ENCODE peak calls at places on chromosome 11, in four cellular contexts. P, O, M and F are unnamed samples.

GRCh38 chr11:69535928-69536327 is 54.5 kb downstream of the LINC01488 start:
- DNase-seq in P (no peak), O (no peak), M (no peak), F (no peak)

GRCh38 chr11:65501005-65501529 is 2.2 kb downstream of the MALAT1 start:
- DNase-seq in P (no peak), O (no peak), M (no peak), F (no peak)

GRCh38 chr11:117882539-117882938 is 6.1 kb upstream of the FXYD6 start:
- DNase-seq in P (no peak), O (no peak), M (no peak), F (no peak)

GRCh38 chr11:334264-335033 is 13.8 kb upstream of the IFITM3 start:
- DNase-seq in P (no peak), O (no peak), M (peak; percentile 54), F (no peak)

GRCh38 chr11:128695539-128696221 is 1.8 kb downstream of the FLI1 start:
- DNase-seq in P (no peak), O (no peak), M (no peak), F (no peak)

GRCh38 chr11:34053161-34053686 is 1.7 kb downstream of the CAPRIN1 start:
- DNase-seq in P (no peak), O (peak; percentile 67), M (peak; percentile 49), F (peak; percentile 74)

GRCh38 chr11:26553182-26553581 is 18.9 kb downstream of the MUC15 start:
- DNase-seq in P (no peak), O (no peak), M (no peak), F (no peak)

GRCh38 chr11:33893711-33894401 is 2.0 kb upstream of the LMO2 start:
- DNase-seq in P (peak; percentile 92), O (no peak), M (no peak), F (no peak)

GRCh38 chr11:74677131-74677530 is 54.1 kb downstream of the CHRDL2 start:
- DNase-seq in P (no peak), O (no peak), M (no peak), F (no peak)

GRCh38 chr11:1086171-1087102 is 11.8 kb downstream of the MUC2 start:
- DNase-seq in P (no peak), O (no peak), M (no peak), F (no peak)

GRCh38 chr11:3984896-3985295 is 109.7 kb upstream of the RRM1 start:
- DNase-seq in P (no peak), O (no peak), M (peak; percentile 29), F (peak; percentile 27)

GRCh38 chr11:71194702-71195101 is 57.7 kb downstream of the SHANK2 start:
- DNase-seq in P (no peak), O (no peak), M (no peak), F (no peak)

GRCh38 chr11:123510579-123510905 is 80.5 kb downstream of the GRAMD1B start:
- DNase-seq in P (no peak), O (no peak), M (no peak), F (no peak)
- TF ChIP-seq FOXM1 in P (no peak), O (no peak), M (no peak), F (no peak)

DNA sequence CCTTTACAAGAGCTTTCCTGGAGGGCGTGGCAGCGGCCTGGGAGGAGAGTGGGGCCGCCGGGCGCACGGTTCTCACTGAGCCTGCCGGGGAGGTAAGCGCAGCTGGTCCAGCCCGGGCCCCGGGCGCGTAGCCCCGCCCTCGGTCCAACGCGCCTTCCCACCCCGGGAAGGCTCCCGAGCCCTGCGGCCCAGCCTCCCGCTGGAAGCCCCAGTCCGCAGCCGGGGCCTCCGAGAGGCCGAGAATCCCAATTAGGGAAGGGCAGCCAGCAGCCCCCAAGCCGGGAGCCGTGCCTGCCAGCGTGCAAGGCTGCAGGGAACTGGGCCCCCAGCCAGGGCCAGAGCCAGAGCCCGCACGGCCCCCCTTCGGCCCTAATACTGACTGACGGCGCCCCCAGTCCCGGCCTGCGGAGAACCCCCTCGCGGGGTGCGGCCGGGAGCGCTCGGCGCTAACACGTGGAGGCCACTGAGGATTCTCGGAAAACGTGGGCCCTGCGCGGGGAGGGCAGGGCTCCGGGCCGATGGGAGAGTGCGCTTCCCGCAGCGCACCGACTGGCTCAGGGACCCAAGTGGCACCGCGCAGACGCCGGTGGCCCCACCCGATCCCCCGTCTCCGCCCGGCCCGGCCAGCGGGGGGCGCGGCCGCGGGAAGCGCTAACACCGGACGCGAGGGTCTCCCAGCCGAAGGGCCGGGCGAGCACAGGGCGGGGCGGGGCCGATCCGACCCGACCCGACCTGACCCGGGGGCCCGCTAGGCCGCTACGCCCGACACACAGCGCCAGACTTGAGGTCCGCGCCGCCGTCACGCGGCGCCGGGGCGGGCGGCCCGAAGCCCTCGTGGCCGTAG is 5.7 kb downstream of the ZFTA start:
- DNase-seq in P (no peak), O (no peak), M (no peak), F (peak; percentile 47)
- TF ChIP-seq USF2 in P (no peak), O (no peak), M (no peak), F (no peak)

DNA sequence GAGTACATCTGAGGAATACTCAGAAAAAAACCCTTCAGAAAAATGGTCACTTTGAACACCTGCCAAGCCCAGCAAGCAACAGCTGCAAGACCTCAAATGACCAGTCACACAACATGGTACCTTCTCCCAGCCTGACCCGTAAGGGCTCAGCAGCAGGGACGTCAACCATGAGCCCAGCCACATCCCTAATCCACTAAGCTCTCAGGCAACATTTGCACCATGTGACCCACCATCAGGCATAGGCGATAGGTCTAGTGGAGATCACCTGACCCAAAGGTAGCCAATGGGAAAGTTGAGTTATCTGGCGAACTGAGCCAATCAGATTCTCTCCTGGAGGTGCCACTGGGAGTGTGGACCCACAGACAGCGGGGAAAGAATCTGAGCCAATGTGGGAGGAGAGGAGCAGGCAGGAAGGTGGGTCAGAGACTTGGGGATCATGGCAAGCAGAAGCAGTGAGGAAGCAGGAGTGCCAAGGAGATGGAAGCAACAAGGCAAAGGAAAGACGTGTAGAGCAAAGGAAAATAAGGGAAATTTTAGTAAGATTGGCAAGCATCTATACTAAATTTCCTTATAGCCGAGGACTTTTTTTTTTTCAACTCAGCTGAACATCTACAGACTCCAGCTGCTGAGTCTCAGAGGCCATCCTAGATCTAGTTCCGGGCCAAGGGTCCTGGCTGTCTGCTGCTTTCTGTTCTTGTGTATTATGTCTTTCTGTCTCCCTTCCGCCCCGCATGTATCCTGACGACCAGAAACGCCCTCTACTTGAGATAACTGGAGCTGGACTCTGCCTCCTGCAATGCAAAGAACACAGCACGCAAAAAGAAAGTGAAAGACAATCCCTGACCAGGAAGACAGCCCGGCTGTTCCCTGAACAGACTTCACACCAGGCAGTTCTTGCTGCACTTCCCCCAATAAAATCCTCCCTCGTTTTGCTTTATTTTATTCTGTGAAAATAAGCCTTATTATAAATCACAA is 11.0 kb upstream of the PLAAT2 start:
- DNase-seq in P (no peak), O (peak; percentile 78), M (peak; percentile 34), F (no peak)
- TF ChIP-seq NFIC in P (no peak), O (no peak), M (peak; percentile 14), F (no peak)

GRCh38 chr11:61004037-61004641 is 32.7 kb downstream of the CD6 start:
- DNase-seq in P (no peak), O (no peak), M (no peak), F (no peak)
- TF ChIP-seq FOXM1 in P (no peak), O (no peak), M (no peak), F (no peak)

GRCh38 chr11:83008581-83008923 is 63.1 kb downstream of the RAB30 start:
- DNase-seq in P (no peak), O (peak; percentile 54), M (no peak), F (no peak)

GRCh38 chr11:83009999-83010398 is 61.7 kb downstream of the RAB30 start:
- DNase-seq in P (no peak), O (no peak), M (no peak), F (no peak)

GRCh38 chr11:83007477-83007876 is 64.2 kb downstream of the RAB30 start:
- DNase-seq in P (no peak), O (no peak), M (no peak), F (no peak)

GRCh38 chr11:83006877-83007330 is 64.8 kb downstream of the RAB30 start:
- DNase-seq in P (peak; percentile 75), O (no peak), M (no peak), F (peak; percentile 64)

GRCh38 chr11:83007909-83008580 is 63.7 kb downstream of the RAB30 start:
- DNase-seq in P (no peak), O (peak; percentile 88), M (peak; percentile 62), F (peak; percentile 72)
- TF ChIP-seq USF2 in P (no peak), O (no peak), M (no peak), F (no peak)

DNA sequence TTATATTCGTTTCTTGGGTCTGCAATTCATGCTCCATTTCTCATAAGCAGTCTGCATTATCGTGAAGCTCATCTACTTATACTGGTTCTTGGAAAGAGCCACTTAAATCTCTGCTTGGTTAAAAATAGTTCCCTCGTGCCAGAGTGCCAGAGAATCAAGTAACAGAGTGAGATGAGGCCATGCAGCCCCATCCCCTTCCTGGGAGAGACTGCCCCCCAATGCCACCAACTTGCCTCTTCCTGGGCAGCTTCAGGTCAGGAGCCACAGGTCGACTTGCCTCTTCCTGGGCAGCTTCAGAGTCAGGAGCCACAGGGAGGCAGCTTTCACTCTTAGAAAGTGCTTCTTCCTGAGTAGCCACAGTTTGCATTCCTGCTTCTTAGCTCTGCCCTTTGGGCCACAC is 223.9 kb upstream of the ZBED5 start:
- DNase-seq in P (no peak), O (no peak), M (no peak), F (no peak)
- TF ChIP-seq NFIC in P (no peak), O (no peak), M (no peak), F (no peak)

DNA sequence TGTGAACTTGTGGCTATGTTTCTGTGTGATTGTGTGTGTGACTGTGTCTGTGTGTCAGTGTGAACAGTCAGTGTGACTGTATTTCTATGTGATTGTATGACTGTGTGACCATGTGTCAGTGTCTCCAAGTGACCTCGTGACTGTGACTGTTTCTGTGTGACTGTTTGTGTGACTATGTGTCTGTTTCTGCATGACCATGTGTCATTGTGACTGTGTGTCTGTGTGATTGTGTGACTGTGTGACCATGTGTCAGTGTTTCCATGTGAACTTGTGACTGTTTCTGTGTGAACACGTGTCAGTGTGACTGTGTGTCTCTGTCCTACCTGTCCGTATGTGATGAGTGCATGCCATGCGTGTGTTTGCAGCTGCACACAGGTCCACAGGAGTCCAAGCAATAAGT is 8.8 kb upstream of the PKNOX2 start:
- DNase-seq in P (no peak), O (no peak), M (no peak), F (no peak)
- TF ChIP-seq FOXM1 in P (no peak), O (no peak), M (no peak), F (no peak)